ENCODE peak calls at places on chromosome 22, in seven cellular contexts. M is kidney, X is pancreas, Q is RWPE2, K is thoracic aorta, L is mucosa of descending colon, I is body of pancreas. S is an unnamed sample. For H3K4me1, the result is how much of the 10 kb centered on the place peaks cover.

GRCh38 chr22:27107824-27108223 is 450.4 kb downstream of the MIAT start:
- DNase-seq in M (peak), X (peak), Q (peak), K (peak), L (peak), I (peak), S (peak)

GRCh38 chr22:27866136-27867091 is 52.6 kb downstream of the PITPNB start:
- DNase-seq in M (no peak), X (no peak), Q (no peak), K (no peak), L (peak), I (no peak), S (no peak)

GRCh38 chr22:39994566-39995345 is at the start of gene FAM83F:
- DNase-seq in M (peak), X (peak), Q (no peak), K (no peak), L (peak), I (peak), S (peak)

GRCh38 chr22:46583571-46583970 is 36.6 kb upstream of the GRAMD4 start:
- DNase-seq in M (peak), X (peak), Q (peak), K (no peak), L (no peak), I (no peak), S (peak)

GRCh38 chr22:11253000-11253511 is 4274.9 kb upstream of the OR11H1 start:
- DNase-seq in M (peak), X (peak), Q (peak), K (no peak), L (no peak), I (no peak), S (no peak)

GRCh38 chr22:19488884-19489843 is 9.4 kb downstream of the CDC45 start:
- DNase-seq in M (no peak), X (no peak), Q (no peak), K (no peak), L (peak), I (no peak), S (no peak)

GRCh38 chr22:29690481-29690880 is 29.3 kb upstream of the CABP7 start:
- DNase-seq in M (no peak), X (no peak), Q (no peak), K (no peak), L (no peak), I (no peak), S (no peak)

GRCh38 chr22:41382098-41382578 is 396 bp downstream of the TEF start:
- DNase-seq in M (peak), X (no peak), Q (no peak), K (peak), L (peak), I (peak), S (peak)

GRCh38 chr22:43449205-43449830 is 37.5 kb downstream of the MPPED1 start:
- DNase-seq in M (no peak), X (no peak), Q (no peak), K (no peak), L (no peak), I (no peak), S (no peak)

GRCh38 chr22:27880778-27881394 is 38.2 kb downstream of the PITPNB start:
- DNase-seq in M (no peak), X (no peak), Q (no peak), K (no peak), L (peak), I (peak), S (no peak)

DNA sequence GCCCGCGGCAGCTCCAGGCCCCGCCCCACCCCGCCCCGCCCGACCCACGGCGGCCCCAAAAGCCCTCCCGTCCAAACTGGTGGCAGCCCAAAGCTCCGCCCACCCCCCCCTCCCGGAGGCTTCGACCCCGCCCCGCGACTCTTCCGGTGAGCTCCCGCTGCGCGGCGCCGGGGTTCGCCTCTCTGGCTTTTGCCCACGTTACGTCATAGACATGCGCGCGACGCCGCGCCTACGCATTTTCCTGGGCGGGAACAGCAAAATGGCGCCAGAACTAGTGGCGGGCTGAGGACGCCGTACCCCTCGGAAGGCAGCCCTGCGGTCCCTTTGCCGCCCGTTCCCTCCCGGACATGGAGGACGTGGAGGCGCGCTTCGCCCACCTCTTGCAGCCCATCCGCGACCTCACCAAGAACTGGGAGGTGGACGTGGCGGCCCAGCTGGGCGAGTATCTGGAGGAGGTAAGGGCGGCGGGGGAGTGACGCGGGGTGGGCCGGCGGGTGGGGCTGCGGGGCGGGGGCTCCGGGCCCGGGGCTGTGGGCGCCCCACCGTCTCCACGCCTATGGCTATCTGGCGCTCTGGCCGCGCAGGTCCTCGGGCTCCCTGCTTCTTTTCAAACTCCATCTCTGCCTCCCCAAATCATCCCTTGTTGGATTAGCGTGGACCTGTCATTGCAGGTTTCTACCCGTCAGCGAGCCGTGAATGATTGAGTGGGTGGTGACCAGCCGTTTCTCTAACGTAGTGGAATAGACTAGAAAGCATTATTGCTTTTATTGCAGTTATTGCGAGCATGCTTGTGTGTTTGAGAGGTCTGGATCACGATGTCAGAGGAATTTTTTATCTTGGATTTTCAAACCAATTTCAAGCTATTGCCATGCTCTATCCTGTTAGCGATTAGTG is at the start of gene NCAPH2:
- DNase-seq in M (peak), X (peak), Q (peak), K (peak), L (peak), I (peak), S (peak)
- TF ChIP-seq CTCF in M (no peak), X (no peak), Q (no peak), K (no peak), L (no peak), I (peak), S (no peak)

GRCh38 chr22:44732017-44732561 is 20.3 kb upstream of the ARHGAP8 start:
- DNase-seq in M (peak), X (peak), Q (peak), K (no peak), L (no peak), I (no peak), S (no peak)

GRCh38 chr22:44732661-44733060 is 19.7 kb upstream of the ARHGAP8 start:
- DNase-seq in M (no peak), X (no peak), Q (no peak), K (no peak), L (no peak), I (no peak), S (no peak)

GRCh38 chr22:44730034-44730433 is 22.3 kb upstream of the ARHGAP8 start:
- DNase-seq in M (no peak), X (no peak), Q (no peak), K (no peak), L (no peak), I (no peak), S (no peak)

GRCh38 chr22:44730490-44731356 is 21.7 kb upstream of the ARHGAP8 start:
- DNase-seq in M (no peak), X (no peak), Q (no peak), K (no peak), L (no peak), I (no peak), S (no peak)

GRCh38 chr22:44731357-44731970 is 20.9 kb upstream of the ARHGAP8 start:
- DNase-seq in M (no peak), X (peak), Q (no peak), K (no peak), L (no peak), I (no peak), S (no peak)
- H3K4me1 ChIP-seq in M (under half), X (under half), Q (under half), K (under half), L (under half), I (under half), S (under half)

GRCh38 chr22:48490513-48491411 is 1336.9 kb downstream of the BRD1 start:
- DNase-seq in M (no peak), X (no peak), Q (no peak), K (no peak), L (no peak), I (no peak), S (no peak)

GRCh38 chr22:48489551-48490512 is 1337.8 kb downstream of the BRD1 start:
- DNase-seq in M (peak), X (peak), Q (no peak), K (no peak), L (no peak), I (no peak), S (no peak)

GRCh38 chr22:48486163-48486957 is 1341.3 kb downstream of the BRD1 start:
- DNase-seq in M (peak), X (no peak), Q (no peak), K (no peak), L (no peak), I (no peak), S (no peak)

GRCh38 chr22:48488149-48488551 is 1339.5 kb downstream of the BRD1 start:
- DNase-seq in M (peak), X (no peak), Q (no peak), K (no peak), L (no peak), I (no peak), S (no peak)

DNA sequence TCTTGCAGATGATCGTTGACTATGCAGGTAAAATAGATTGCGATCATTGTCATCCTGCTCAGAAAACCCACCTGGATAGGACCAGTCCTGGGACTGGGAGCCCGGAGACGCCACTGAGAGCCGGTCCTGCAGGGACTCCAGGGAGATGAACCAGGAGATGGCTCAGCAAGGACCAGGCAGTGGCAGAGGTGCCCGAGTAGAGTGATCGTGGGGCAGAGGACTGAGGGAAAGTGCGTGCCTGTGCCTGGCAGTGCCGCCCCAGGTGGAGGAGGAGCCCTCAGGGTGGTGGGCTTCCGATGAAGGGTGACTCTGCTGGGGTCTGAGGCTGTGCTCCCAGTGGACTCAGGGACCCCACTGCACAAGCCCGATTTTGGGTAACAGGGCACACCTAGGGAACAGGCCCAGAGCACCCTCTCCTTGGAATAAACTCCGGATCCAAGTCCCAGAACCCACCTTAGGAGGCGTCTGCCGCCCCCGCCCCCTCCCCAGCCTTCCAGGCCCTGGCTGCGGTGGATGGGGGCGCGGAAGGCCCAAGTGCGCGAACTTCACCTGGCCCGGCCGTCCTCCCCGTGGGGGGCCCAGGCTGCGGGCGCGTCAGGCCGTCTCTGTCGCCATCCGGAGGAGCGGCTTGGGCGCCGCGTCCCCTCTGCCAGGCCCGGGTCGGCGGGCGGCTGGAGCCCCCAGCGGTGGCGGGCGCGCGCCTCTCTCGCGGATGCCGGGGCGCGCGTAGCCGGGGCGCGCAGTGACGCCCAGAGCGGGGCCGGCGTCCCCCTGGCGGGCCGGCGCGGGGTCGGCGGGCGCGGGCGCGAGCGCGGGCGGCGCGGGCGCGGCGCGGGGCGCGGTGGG is 1338.8 kb downstream of the BRD1 start:
- DNase-seq in M (no peak), X (no peak), Q (no peak), K (no peak), L (no peak), I (no peak), S (no peak)
- TF ChIP-seq CTCF in M (no peak), X (no peak), Q (no peak), K (no peak), L (no peak), I (no peak), S (no peak)

DNA sequence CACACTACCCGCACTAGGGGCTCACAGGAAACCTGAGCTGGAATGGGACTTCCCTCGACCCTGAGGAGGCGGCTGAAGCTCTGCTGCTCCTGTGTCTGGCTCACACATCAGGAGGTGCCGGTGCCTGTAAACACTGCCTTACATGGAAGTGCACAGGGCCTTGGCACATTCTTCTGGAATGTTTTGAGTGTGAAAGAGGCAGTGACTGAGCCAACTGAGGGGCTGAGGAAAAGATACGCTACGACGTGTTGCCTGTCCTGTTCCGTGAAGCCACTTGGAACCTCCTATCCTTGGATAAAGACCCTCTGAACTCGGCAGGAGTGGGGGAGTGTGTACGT is 10.5 kb downstream of the TXN2 start:
- DNase-seq in M (no peak), X (no peak), Q (no peak), K (no peak), L (no peak), I (no peak), S (no peak)
- H3K4me1 ChIP-seq in M (under half), X (under half), Q (half or more), K (under half), L (under half), I (under half), S (under half)

DNA sequence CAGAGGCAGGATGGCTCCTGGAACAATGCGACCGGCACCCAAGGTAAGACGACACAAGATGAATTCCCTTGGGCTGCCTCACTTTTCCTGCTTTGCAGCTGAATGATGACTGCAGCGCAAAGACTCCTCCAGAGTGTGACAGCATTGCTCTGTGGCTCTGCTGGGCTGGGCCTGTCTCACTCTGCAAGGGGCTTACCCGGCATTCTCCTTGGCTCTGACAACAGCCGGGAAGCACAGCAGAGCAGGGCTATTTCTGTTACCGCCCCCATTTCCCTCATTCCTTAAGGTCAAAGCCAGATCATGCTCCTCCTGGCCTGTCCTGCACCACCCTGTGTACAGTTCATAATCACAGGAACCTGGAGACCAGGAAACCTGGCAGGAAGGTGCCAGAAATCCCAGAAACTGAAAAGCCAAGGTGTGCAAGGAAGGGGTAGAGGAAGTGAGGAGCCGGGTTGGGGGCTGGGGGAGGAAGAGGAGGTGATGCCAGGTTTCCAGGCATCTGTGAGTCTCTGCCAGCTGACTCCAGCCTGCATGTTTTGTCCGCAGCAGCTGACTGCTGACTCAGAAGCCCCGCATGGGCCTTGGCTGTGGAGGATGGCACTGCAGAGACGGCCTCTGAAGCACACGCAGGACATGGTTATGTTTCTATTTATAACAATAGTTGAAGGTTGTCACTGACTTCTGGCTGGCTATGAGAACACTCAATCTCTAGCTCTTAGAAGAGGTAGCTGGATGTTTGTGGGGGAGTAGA is 113.6 kb downstream of the MICAL3 start:
- DNase-seq in M (peak), X (no peak), Q (no peak), K (peak), L (no peak), I (peak), S (peak)
- TF ChIP-seq CTCF in M (peak), X (no peak), Q (peak), K (no peak), L (no peak), I (peak), S (no peak)

S was measured in transverse colon.